ENCODE peak calls at places on chromosomes 1 and 21, in nine cellular contexts. M is endothelial cell, I is AG09309, F is coronary artery, Q is A549, U is neural crest cell, Z is colonic mucosa, S is lower lobe of right lung, E is IMR-90. B is an unnamed sample.

GRCh38 chr21:38759286-38759872 is 46.4 kb upstream of the ETS2 start:
- DNase-seq in M (no peak), I (no peak), F (no peak), Q (no peak), U (no peak), Z (no peak), S (no peak), E (no peak), B (no peak)

GRCh38 chr1:190578531-190578930 is 100.9 kb upstream of the BRINP3 start:
- DNase-seq in M (no peak), I (no peak), F (no peak), Q (no peak), U (no peak), Z (no peak), S (no peak), E (no peak), B (no peak)

GRCh38 chr1:214559079-214559478 is 7.7 kb upstream of the PTPN14 start:
- DNase-seq in M (no peak), I (no peak), F (no peak), Q (no peak), U (no peak), Z (no peak), S (no peak), E (no peak), B (no peak)

GRCh38 chr1:94095112-94095637 is 25.8 kb downstream of the ABCA4 start:
- DNase-seq in M (no peak), I (no peak), F (peak; percentile 88), Q (no peak), U (no peak), Z (peak; percentile 44), S (no peak), E (peak; percentile 95), B (no peak)

GRCh38 chr1:152757747-152758146 is at the start of gene KPRP:
- DNase-seq in M (no peak), I (no peak), F (no peak), Q (no peak), U (no peak), Z (no peak), S (no peak), E (no peak), B (no peak)

GRCh38 chr1:209673631-209674417 is 1.4 kb upstream of the G0S2 start:
- DNase-seq in M (no peak), I (no peak), F (no peak), Q (no peak), U (no peak), Z (peak; percentile 41), S (no peak), E (no peak), B (no peak)

GRCh38 chr1:150213170-150214098 is 22.5 kb downstream of the ANP32E start:
- DNase-seq in M (peak; percentile 88), I (peak; percentile 52), F (peak; percentile 98), Q (peak; percentile 98), U (peak; percentile 81), Z (peak; percentile 93), S (peak; percentile 98), E (peak; percentile 84), B (no peak)

GRCh38 chr21:45592626-45593134 is 50.4 kb upstream of the SLC19A1 start:
- DNase-seq in M (no peak), I (no peak), F (peak; percentile 45), Q (no peak), U (no peak), Z (no peak), S (peak; percentile 13), E (no peak), B (no peak)

GRCh38 chr21:45821315-45822001 is 160.1 kb upstream of the COL6A1 start:
- DNase-seq in M (no peak), I (no peak), F (peak; percentile 68), Q (no peak), U (no peak), Z (no peak), S (no peak), E (no peak), B (no peak)

GRCh38 chr1:234768569-234769283 is 158.7 kb upstream of the IRF2BP2 start:
- DNase-seq in M (no peak), I (no peak), F (no peak), Q (no peak), U (no peak), Z (peak; percentile 63), S (no peak), E (no peak), B (no peak)

GRCh38 chr1:78255378-78255777 is 209.6 kb downstream of the GIPC2 start:
- DNase-seq in M (no peak), I (no peak), F (no peak), Q (no peak), U (no peak), Z (no peak), S (no peak), E (peak; percentile 42), B (no peak)

GRCh38 chr1:18597159-18598042 is 33.2 kb upstream of the PAX7 start:
- DNase-seq in M (peak; percentile 75), I (no peak), F (no peak), Q (peak; percentile 41), U (peak; percentile 77), Z (peak; percentile 46), S (peak; percentile 61), E (peak; percentile 25), B (no peak)

GRCh38 chr1:177567393-177567792 is 396.6 kb downstream of the BRINP2 start:
- DNase-seq in M (peak; percentile 16), I (no peak), F (no peak), Q (peak; percentile 7), U (no peak), Z (no peak), S (no peak), E (peak; percentile 8), B (no peak)

GRCh38 chr1:116175621-116176020 is 64.4 kb downstream of the MAB21L3 start:
- DNase-seq in M (no peak), I (no peak), F (no peak), Q (no peak), U (no peak), Z (peak; percentile 4), S (no peak), E (no peak), B (no peak)

GRCh38 chr1:165524639-165525038 is 19.2 kb upstream of the LRRC52 start:
- DNase-seq in M (no peak), I (no peak), F (no peak), Q (no peak), U (no peak), Z (no peak), S (no peak), E (no peak), B (no peak)

GRCh38 chr1:11560061-11560460 is 81.1 kb downstream of the DISP3 start:
- DNase-seq in M (no peak), I (no peak), F (no peak), Q (no peak), U (no peak), Z (no peak), S (no peak), E (no peak), B (no peak)

GRCh38 chr1:89005286-89006151 is 13.1 kb upstream of the KYAT3 start:
- DNase-seq in M (no peak), I (no peak), F (no peak), Q (no peak), U (no peak), Z (no peak), S (no peak), E (no peak), B (no peak)

GRCh38 chr1:51551081-51551480 is 32.0 kb upstream of the EPS15 start:
- DNase-seq in M (no peak), I (no peak), F (no peak), Q (no peak), U (no peak), Z (no peak), S (no peak), E (no peak), B (no peak)

GRCh38 chr1:222711319-222712252 is 705 bp downstream of the AIDA start:
- DNase-seq in M (peak; percentile 39), I (no peak), F (peak; percentile 81), Q (peak; percentile 55), U (peak; percentile 29), Z (peak; percentile 72), S (peak; percentile 66), E (peak; percentile 57), B (no peak)

GRCh38 chr1:206570529-206570928 is 41.7 kb downstream of the EIF2D start:
- DNase-seq in M (no peak), I (no peak), F (no peak), Q (no peak), U (no peak), Z (no peak), S (no peak), E (no peak), B (no peak)

GRCh38 chr1:26695417-26696190 is at the start of gene ARID1A:
- DNase-seq in M (peak; percentile 99), I (peak; percentile 90), F (peak; percentile 97), Q (peak; percentile 52), U (peak; percentile 97), Z (peak; percentile 95), S (peak; percentile 98), E (peak; percentile 97), B (peak; percentile 34)
- TF ChIP-seq CTCF in M (no peak), I (peak; percentile 6), F (no peak), Q (no peak), U (peak; percentile 13), Z (no peak), S (peak; percentile 18), E (peak; percentile 12), B (no peak)

GRCh38 chr1:229370601-229371021 is 27.8 kb upstream of the CCSAP start:
- DNase-seq in M (no peak), I (no peak), F (no peak), Q (no peak), U (no peak), Z (no peak), S (no peak), E (no peak), B (no peak)
- TF ChIP-seq CTCF in M (no peak), I (no peak), F (no peak), Q (no peak), U (no peak), Z (no peak), S (no peak), E (no peak), B (peak; percentile 7)

DNA sequence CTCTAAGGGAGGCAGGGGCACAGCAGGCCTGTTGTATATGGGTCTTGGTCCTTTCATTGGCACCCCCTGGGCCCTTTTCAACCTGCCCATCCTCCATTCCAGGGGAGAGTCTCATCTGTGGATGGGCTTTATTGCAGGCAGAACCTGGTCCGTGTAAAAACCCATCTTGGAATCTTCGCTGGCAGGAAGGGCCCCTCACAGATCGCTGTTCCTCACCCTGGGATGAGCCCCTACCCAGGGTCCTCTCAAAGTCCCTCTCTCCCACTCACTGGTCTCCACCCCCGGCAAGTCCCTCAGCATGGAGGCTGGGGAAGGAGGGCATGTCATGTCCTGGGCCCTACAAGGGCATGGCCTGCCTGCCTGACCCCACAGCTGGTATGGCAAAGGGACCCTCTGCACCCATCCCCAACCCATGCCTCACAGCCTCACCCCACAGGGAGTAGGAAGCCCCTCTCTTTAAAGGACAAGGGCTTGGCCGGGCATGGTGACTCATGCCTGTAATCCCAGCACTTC is 13.3 kb upstream of the CDA start:
- DNase-seq in M (no peak), I (no peak), F (no peak), Q (no peak), U (no peak), Z (no peak), S (no peak), E (no peak), B (no peak)
- TF ChIP-seq CTCF in M (no peak), I (no peak), F (peak; percentile 6), Q (no peak), U (no peak), Z (no peak), S (no peak), E (no peak), B (no peak)

DNA sequence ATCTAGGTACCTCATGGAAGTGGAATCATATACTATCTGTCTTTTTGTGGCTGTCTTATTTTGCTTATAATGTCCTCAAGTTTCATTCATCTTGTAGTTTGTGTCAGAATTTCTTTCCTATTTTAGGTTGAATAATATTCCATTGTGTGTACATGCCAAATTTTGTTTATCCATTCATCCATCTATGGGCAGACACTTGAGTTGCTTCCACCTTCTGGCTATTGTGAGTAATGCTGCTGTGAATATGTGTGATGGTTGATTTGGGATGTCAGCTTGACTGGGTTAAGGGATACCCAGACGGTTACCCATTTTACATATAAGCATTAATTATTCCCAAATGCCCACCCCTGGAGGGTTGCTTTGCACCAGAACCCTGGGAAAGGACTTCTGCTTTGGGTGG is 477.5 kb downstream of the PTPRU start:
- DNase-seq in M (no peak), I (no peak), F (no peak), Q (no peak), U (no peak), Z (no peak), S (no peak), E (peak; percentile 10), B (no peak)
- TF ChIP-seq CTCF in M (no peak), I (peak; percentile 55), F (no peak), Q (no peak), U (peak; percentile 43), Z (no peak), S (no peak), E (peak; percentile 36), B (peak; percentile 19)

B was measured in D721Med.